ENCODE peak calls at places on chromosomes 3 and 15, in eight cellular contexts. U, Y, I, Z, J, C, D and K are unnamed samples.

GRCh38 chr3:194773216-194773615 is 87.5 kb downstream of the FAM43A start:
- DNase-seq in U (peak; percentile 41), Y (no peak), I (peak; percentile 73), Z (peak; percentile 19), J (no peak), C (no peak), D (peak; percentile 51), K (no peak)

GRCh38 chr3:117443014-117443413 is 733.4 kb downstream of the TUSC7 start:
- DNase-seq in U (no peak), Y (no peak), I (no peak), Z (no peak), J (peak; percentile 65), C (no peak), D (no peak), K (no peak)

GRCh38 chr3:186997061-186998054 is 67.0 kb downstream of the ST6GAL1 start:
- DNase-seq in U (no peak), Y (no peak), I (no peak), Z (no peak), J (no peak), C (no peak), D (no peak), K (no peak)

GRCh38 chr3:113423699-113424098 is 17.6 kb downstream of the CFAP44 start:
- DNase-seq in U (no peak), Y (no peak), I (no peak), Z (no peak), J (no peak), C (no peak), D (no peak), K (no peak)

GRCh38 chr15:83943849-83944404 is 290.0 kb downstream of the ADAMTSL3 start:
- DNase-seq in U (no peak), Y (no peak), I (no peak), Z (no peak), J (peak; percentile 67), C (no peak), D (no peak), K (no peak)

GRCh38 chr3:108489776-108490175 is 20.6 kb downstream of the MYH15 start:
- DNase-seq in U (no peak), Y (no peak), I (no peak), Z (peak; percentile 52), J (peak; percentile 51), C (peak; percentile 52), D (no peak), K (peak; percentile 14)

GRCh38 chr3:117399311-117400068 is 689.9 kb downstream of the TUSC7 start:
- DNase-seq in U (no peak), Y (no peak), I (no peak), Z (no peak), J (peak; percentile 82), C (no peak), D (no peak), K (no peak)

GRCh38 chr3:124769462-124769861 is 39.2 kb downstream of the UMPS start:
- DNase-seq in U (no peak), Y (no peak), I (no peak), Z (no peak), J (no peak), C (no peak), D (no peak), K (no peak)

GRCh38 chr3:50276762-50277101 is 2.2 kb upstream of the LSMEM2 start:
- DNase-seq in U (no peak), Y (no peak), I (no peak), Z (no peak), J (no peak), C (no peak), D (no peak), K (no peak)

GRCh38 chr3:48086736-48087470 is 70.7 kb upstream of the MAP4 start:
- DNase-seq in U (no peak), Y (no peak), I (no peak), Z (peak; percentile 71), J (peak; percentile 89), C (no peak), D (no peak), K (no peak)

GRCh38 chr3:156497326-156497725 is 57.6 kb downstream of the SSR3 start:
- DNase-seq in U (no peak), Y (no peak), I (no peak), Z (no peak), J (peak; percentile 32), C (no peak), D (no peak), K (no peak)

GRCh38 chr15:99956022-99956775 is 223.0 kb upstream of the LYSMD4 start:
- DNase-seq in U (no peak), Y (no peak), I (peak; percentile 50), Z (no peak), J (no peak), C (no peak), D (peak; percentile 9), K (no peak)

GRCh38 chr3:119557874-119558264 is 1.5 kb downstream of the CD80 start:
- DNase-seq in U (no peak), Y (no peak), I (no peak), Z (no peak), J (no peak), C (no peak), D (no peak), K (no peak)

GRCh38 chr3:120450261-120450913 is 405 bp downstream of the FSTL1 start:
- DNase-seq in U (peak; percentile 27), Y (peak; percentile 28), I (peak; percentile 75), Z (peak; percentile 49), J (no peak), C (no peak), D (peak; percentile 39), K (peak; percentile 55)

GRCh38 chr15:61159901-61160300 is 69.2 kb downstream of the RORA start:
- DNase-seq in U (no peak), Y (no peak), I (no peak), Z (no peak), J (no peak), C (no peak), D (no peak), K (no peak)

GRCh38 chr3:25527796-25528195 is 99.7 kb downstream of the RARB start:
- DNase-seq in U (no peak), Y (no peak), I (no peak), Z (no peak), J (no peak), C (no peak), D (no peak), K (no peak)

GRCh38 chr3:119490153-119490552 is 8.2 kb upstream of the TIMMDC1 start:
- DNase-seq in U (no peak), Y (no peak), I (no peak), Z (no peak), J (no peak), C (no peak), D (no peak), K (no peak)

GRCh38 chr3:156769661-156770654 is 56.2 kb upstream of the LEKR1 start:
- DNase-seq in U (no peak), Y (no peak), I (no peak), Z (no peak), J (no peak), C (no peak), D (no peak), K (no peak)

GRCh38 chr3:131903988-131904415 is 130.8 kb downstream of the CPNE4 start:
- DNase-seq in U (no peak), Y (no peak), I (no peak), Z (peak; percentile 71), J (peak; percentile 88), C (no peak), D (no peak), K (peak; percentile 62)

GRCh38 chr15:49155110-49155833 is at the start of gene COPS2:
- DNase-seq in U (peak; percentile 96), Y (peak; percentile 87), I (peak; percentile 97), Z (peak; percentile 96), J (peak; percentile 99), C (peak; percentile 98), D (peak; percentile 95), K (peak; percentile 94)

GRCh38 chr15:49152552-49153337 is 2.7 kb downstream of the COPS2 start:
- DNase-seq in U (no peak), Y (no peak), I (no peak), Z (no peak), J (no peak), C (no peak), D (no peak), K (no peak)

GRCh38 chr15:49154359-49154758 is 1.0 kb downstream of the COPS2 start:
- DNase-seq in U (no peak), Y (no peak), I (no peak), Z (no peak), J (no peak), C (no peak), D (no peak), K (no peak)

GRCh38 chr15:49154799-49155109 is 645 bp downstream of the COPS2 start:
- DNase-seq in U (no peak), Y (no peak), I (no peak), Z (no peak), J (no peak), C (no peak), D (no peak), K (no peak)

GRCh38 chr15:49155834-49156627 is 632 bp upstream of the COPS2 start:
- DNase-seq in U (peak; percentile 11), Y (no peak), I (no peak), Z (no peak), J (peak; percentile 25), C (no peak), D (no peak), K (peak; percentile 5)
- TF ChIP-seq POLR2A in U (no peak), Y (no peak), I (no peak), Z (no peak), J (no peak), C (no peak), D (no peak), K (peak; percentile 33)

DNA sequence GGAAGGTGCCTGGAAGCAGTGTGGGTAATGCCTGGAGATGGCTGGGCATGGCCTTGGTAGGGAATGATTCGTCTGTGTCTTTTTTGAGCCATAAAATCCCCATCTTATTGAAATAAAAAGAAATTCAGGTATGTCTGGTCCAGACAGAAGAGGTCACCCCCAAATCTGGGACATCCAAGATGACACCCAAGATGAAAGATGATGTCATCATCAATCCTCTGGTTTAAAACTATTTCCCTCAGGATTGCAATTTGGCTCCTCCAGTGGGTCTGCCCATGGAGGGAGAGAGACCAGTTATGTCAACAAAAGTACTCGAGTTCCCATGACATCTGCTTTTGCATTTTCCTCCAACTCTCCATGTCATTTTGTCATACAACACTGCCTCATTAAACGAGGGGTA is 16.7 kb upstream of the CCR9 start:
- DNase-seq in U (no peak), Y (no peak), I (no peak), Z (no peak), J (no peak), C (no peak), D (no peak), K (no peak)
- H3K27ac ChIP-seq in U (no peak overlapping the region), Y (no peak overlapping the region), I (no peak overlapping the region), Z (no peak overlapping the region), J (no peak overlapping the region), C (no peak overlapping the region), D (no peak overlapping the region), K (no peak overlapping the region)

DNA sequence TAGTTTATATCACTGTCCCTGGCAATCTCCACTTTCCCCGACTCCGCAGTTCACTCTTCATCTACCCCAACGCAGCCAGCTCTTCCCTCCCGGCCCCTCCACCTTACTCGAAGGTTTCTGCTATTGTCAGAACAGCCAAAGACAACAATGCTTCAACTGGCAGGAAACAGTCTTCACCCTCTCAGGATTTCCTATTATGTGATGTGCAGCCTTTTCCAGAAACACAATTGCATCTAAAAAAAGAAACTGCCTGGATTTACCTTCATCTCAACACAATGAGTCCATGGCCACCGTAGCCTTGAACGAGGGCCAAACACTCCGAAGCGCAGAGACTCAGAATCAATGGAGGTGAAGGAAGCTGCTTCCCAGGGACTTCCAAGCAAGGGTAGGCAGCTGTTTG is 182.1 kb upstream of the TSC22D2 start:
- DNase-seq in U (no peak), Y (no peak), I (no peak), Z (no peak), J (no peak), C (no peak), D (no peak), K (no peak)
- TF ChIP-seq POLR2A in U (no peak), Y (no peak), I (no peak), Z (no peak), J (no peak), C (no peak), D (no peak), K (no peak)

GRCh38 chr3:57108684-57109083 is 48.2 kb downstream of the SPATA12 start:
- DNase-seq in U (no peak), Y (no peak), I (no peak), Z (no peak), J (no peak), C (no peak), D (no peak), K (no peak)
- H3K27ac ChIP-seq in U (no peak overlapping the region), Y (no peak overlapping the region), I (no peak overlapping the region), Z (no peak overlapping the region), J (no peak overlapping the region), C (no peak overlapping the region), D (no peak overlapping the region), K (no peak overlapping the region)